ENCODE peak calls at places on chromosome 5, in seven cellular contexts. E, A, N, X, Y, O and J are unnamed samples.

GRCh38 chr5:142715291-142715690 is 29.4 kb upstream of the FGF1 start:
- DNase-seq in A (no peak), O (no peak), E (no peak), Y (no peak), X (no peak), N (no peak), J (no peak)

GRCh38 chr5:102152906-102153787 is 142.9 kb downstream of the SLCO4C1 start:
- DNase-seq in O (no peak), N (peak), E (peak), A (peak), X (no peak), Y (no peak), J (no peak)

GRCh38 chr5:57033103-57033502 is 81.2 kb upstream of the MIER3 start:
- DNase-seq in E (no peak), X (no peak), O (peak), N (no peak), A (peak), Y (no peak), J (no peak)

GRCh38 chr5:133331866-133332731 is 280.2 kb downstream of the FSTL4 start:
- DNase-seq in A (no peak), E (no peak), X (no peak), N (no peak), O (no peak), Y (no peak), J (peak)

GRCh38 chr5:139788294-139788875 is 7.2 kb upstream of the PSD2 start:
- DNase-seq in O (no peak), A (no peak), X (no peak), N (no peak), E (no peak), Y (no peak), J (no peak)

GRCh38 chr5:179344301-179345178 is 721 bp downstream of the ADAMTS2 start:
- DNase-seq in Y (no peak), N (no peak), A (no peak), O (no peak), X (no peak), E (no peak), J (peak)

GRCh38 chr5:116478461-116478860 is 96.2 kb downstream of the SEMA6A start:
- DNase-seq in A (no peak), Y (no peak), O (no peak), E (no peak), X (no peak), N (no peak), J (no peak)

GRCh38 chr5:115586525-115587146 is 15.6 kb downstream of the TICAM2 start:
- DNase-seq in N (peak), Y (no peak), O (no peak), X (no peak), E (peak), A (peak), J (no peak)

GRCh38 chr5:63572751-63573150 is 389.5 kb downstream of the HTR1A start:
- DNase-seq in O (no peak), N (no peak), E (no peak), Y (no peak), X (no peak), A (no peak), J (no peak)

GRCh38 chr5:180468732-180469585 is 25.2 kb upstream of the CNOT6 start:
- DNase-seq in O (no peak), N (no peak), E (no peak), A (no peak), Y (no peak), X (no peak), J (no peak)

GRCh38 chr5:83567741-83568530 is 96.4 kb downstream of the VCAN start:
- DNase-seq in X (no peak), E (peak), O (no peak), Y (no peak), A (peak), N (no peak), J (no peak)

GRCh38 chr5:90530736-90531487 is 1.5 kb upstream of the LYSMD3 start:
- DNase-seq in O (no peak), A (peak), X (no peak), E (no peak), N (no peak), Y (no peak), J (no peak)

GRCh38 chr5:91848453-91848852 is 465.3 kb upstream of the ARRDC3 start:
- DNase-seq in E (peak), A (peak), N (no peak), Y (no peak), X (no peak), O (no peak), J (no peak)

GRCh38 chr5:79753087-79753486 is 63.5 kb downstream of the CMYA5 start:
- DNase-seq in Y (no peak), O (no peak), X (no peak), N (no peak), E (no peak), A (no peak), J (no peak)

GRCh38 chr5:142319105-142319504 is 5.7 kb downstream of the SPRY4 start:
- DNase-seq in Y (no peak), E (no peak), X (no peak), O (no peak), A (no peak), N (peak), J (no peak)

GRCh38 chr5:87413116-87413645 is 451 bp upstream of the CCNH start:
- DNase-seq in Y (no peak), E (no peak), O (no peak), A (peak), N (no peak), X (no peak), J (no peak)

GRCh38 chr5:57841671-57842375 is 359.2 kb upstream of the ACTBL2 start:
- DNase-seq in E (no peak), X (no peak), Y (peak), A (peak), N (no peak), O (no peak), J (no peak)

GRCh38 chr5:103283869-103284268 is 25.3 kb downstream of the MACIR start:
- DNase-seq in Y (no peak), A (no peak), E (no peak), O (no peak), N (no peak), X (no peak), J (no peak)

GRCh38 chr5:1659100-1660036 is 135.6 kb upstream of the LPCAT1 start:
- DNase-seq in E (no peak), N (no peak), A (no peak), Y (no peak), O (no peak), X (no peak), J (peak)

GRCh38 chr5:176844706-176845391 is 34.5 kb downstream of the UNC5A start:
- DNase-seq in A (peak), N (no peak), X (no peak), E (no peak), O (no peak), Y (no peak), J (peak)
- H3K4me3 ChIP-seq in A (peak), N (no peak), X (no peak), E (no peak), O (no peak), Y (no peak), J (no peak)

DNA sequence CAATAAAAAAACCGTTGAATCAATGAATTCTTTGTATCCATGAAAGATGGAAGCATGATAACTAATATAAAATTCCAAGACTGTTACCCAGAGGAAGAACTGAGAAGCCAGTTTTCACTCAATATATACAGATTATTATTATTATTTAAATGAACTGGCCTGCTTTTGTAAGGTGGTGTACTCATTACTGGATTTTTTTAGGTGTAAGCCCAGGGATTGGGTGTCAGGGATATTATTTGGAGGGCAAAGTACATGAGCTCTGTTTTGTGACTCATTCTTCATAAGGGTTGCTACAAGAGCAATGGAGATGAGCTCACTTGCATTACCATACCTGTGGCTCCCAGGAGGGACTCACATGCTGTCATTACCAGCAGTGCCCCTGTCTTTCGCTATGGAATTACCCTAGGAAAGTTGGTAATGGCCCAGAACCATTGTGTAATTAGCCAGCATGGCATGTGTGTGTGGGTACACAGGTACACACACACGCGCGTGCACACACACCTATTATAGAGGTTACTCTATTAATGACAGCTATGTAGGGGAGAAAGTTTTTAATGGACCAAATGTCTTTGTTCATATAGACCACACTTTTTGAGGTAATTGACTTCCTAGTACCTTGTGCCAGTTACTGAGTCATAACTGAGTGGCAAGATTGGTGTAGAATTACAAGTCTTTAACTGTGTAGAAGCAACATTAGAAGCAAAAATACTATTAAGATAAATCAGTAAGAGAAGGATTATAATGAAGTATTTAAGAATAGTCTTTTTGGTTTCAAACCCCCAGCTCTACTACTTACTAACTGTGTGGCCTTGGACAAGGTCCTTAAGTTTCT is 143.4 kb downstream of the GDNF start:
- DNase-seq in Y (no peak), O (no peak), E (peak), A (peak), X (no peak), N (no peak), J (no peak)
- H3K4me3 ChIP-seq in Y (no peak), O (no peak), E (no peak), A (peak), X (no peak), N (no peak), J (no peak)

GRCh38 chr5:54517512-54518145 is at the start of gene SNX18:
- DNase-seq in A (peak), O (peak), Y (peak), E (peak), X (peak), N (peak), J (peak)
- H3K4me3 ChIP-seq in A (peak), O (peak), Y (peak), E (peak), X (peak), N (peak), J (peak)

DNA sequence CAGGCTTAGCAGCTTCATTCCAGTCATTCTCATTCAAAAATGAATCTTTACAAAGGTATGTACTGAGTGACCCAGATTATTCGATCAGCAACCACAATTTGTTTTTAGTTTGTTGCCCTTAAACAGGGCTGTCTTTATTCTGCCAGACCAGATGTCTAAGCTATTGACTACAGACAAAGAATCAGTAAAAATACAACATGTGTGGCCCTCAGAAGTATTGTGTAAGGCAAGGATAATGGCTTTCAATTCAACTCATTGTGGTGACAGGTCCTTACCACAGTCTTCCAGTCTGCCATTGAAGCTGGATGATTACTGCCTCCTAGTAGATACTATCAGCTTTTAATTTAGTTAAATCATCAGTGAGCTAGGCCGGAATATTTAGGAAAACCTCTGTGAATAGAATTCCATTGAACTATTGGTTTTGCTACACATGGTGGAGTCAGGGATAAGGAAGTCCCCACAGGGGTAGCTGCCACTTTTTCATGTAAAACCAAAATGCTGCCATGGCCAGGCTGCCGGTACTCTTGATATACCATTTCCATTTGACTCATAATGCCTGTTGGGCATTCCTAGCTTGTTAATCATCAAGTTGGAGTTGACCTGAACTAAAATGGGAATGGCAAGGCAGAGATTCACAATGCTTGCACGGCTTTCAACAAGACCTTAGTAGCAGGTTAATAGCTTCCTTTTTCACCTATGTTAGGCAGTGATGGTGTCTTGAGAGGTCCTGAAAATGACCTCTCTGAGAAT is 175.6 kb downstream of the MEF2C start:
- DNase-seq in X (no peak), Y (no peak), E (no peak), N (no peak), A (peak), O (no peak), J (no peak)
- H3K4me3 ChIP-seq in X (no peak), Y (no peak), E (no peak), N (no peak), A (no peak), O (no peak), J (no peak)

DNA sequence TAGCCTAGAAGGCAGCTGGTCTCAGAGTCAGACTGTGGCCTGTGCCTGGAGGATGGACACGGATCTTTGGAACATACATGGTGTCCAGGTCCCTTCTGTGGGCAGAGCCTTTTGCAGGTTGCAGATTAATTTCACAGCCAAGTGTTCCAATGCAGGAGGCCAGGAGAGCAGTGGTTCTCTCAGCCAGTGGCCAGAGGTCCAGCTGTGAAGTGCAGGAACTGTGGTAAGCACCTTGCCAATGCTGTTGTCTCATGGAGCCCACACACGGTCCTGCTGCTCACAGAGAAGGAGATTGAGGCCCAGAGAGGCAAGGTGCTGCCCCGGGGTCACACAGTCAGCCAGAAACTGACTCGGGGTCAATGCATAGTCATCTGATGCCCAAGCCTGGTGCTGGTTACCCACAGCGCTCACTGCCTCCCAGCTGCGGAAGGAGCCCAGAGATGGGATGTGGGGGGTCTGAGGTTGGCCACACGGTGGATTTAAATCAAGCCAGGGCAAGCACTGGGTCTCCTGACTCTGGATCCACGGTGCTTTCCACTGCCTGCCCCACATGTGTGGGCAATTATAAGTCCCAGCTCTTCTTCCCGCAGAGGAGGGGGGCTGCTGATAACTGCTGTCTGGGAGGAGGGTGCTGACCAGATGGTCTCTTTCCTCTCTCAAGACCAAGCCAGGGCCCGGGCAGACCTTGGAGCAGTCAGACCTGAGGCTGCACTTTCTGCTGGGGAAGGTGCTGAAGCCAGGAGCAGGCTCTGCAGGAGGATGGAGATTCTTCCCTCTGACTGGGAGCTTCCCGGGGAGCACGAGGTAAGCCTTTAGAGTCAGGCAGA is 2.8 kb downstream of the PDGFRB start:
- DNase-seq in A (no peak), X (no peak), N (no peak), O (no peak), E (no peak), Y (no peak), J (no peak)
- H3K4me3 ChIP-seq in A (no peak), X (peak), N (no peak), O (peak), E (no peak), Y (no peak), J (peak)

DNA sequence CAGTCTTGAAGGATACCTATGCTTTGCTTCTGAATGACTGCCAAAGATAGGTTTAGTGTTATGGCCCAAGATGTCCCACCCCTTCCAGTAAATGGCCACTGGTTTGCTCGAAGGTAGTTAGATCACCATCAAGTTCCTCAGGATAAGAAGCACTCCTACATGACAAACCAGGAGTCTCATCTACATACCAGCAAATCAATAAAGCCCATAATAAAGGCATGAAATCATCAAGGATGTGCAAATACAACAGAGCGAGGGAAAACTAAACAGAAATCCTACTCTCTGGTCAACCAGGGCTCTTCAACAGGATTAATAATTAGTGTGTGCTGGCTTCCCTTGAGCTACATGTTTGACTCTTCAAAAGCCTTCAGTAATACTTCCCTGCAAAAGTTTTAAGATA is 141.0 kb downstream of the LHFPL2 start:
- DNase-seq in E (peak), A (peak), X (no peak), Y (no peak), N (no peak), O (no peak), J (no peak)
- H3K4me3 ChIP-seq in E (no peak), A (peak), X (peak), Y (no peak), N (no peak), O (peak), J (no peak)

DNA sequence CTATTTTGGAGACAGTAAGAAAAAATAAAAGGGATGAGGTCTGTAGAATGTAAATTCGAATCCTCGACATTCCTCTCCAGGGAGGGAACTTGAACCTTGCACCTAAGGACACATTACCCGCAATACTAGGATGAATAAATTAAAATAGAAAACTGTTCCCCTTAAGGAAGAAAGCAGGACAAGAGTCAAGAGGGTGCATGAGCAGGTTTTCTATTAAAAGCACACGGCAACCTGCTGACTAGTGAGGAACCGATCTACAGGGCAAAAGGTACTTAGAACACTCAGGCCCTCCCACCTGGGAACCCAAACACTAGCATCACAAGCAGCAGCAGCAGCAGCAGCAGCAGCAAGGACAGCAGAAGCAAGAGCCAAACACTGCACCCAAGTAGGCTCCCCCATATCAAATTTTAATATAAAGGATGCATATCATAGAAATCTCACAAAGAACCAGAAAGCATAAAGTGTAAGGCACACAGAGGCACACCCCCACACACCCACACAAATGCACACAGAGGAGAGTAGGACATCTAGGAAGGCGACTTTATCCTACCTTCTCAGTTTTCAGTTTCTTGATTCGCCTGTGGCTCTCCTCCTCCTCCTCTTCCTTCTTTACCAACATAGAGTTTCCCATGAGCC is 2.8 kb downstream of the ZNF608 start:
- DNase-seq in A (no peak), Y (no peak), N (peak), E (no peak), O (peak), X (no peak), J (no peak)
- H3K4me3 ChIP-seq in A (peak), Y (peak), N (peak), E (no peak), O (peak), X (peak), J (peak)